ENCODE peak calls at places on chromosome 19, in four cellular contexts. B is A549, H is fibroblast of the aortic adventitia, Y is AG09309. T is an unnamed sample.
A peak's percentile ranks its signal among the peaks of the same experiment; 100 is the strongest.

GRCh38 chr19:45518469-45518826 is 11.2 kb downstream of the VASP start:
- DNase-seq in B (peak; percentile 61), H (no peak), Y (no peak), T (no peak)

GRCh38 chr19:43422000-43422688 is 7.5 kb downstream of the TEX101 start:
- DNase-seq in B (no peak), H (no peak), Y (no peak), T (no peak)

GRCh38 chr19:16623576-16623975 is 4.4 kb downstream of the MED26 start:
- DNase-seq in B (no peak), H (no peak), Y (no peak), T (no peak)

GRCh38 chr19:8484331-8484894 is 18.0 kb downstream of the PRAM1 start:
- DNase-seq in B (no peak), H (no peak), Y (no peak), T (no peak)

GRCh38 chr19:13053761-13054604 is 48.7 kb downstream of the LYL1 start:
- DNase-seq in B (peak; percentile 59), H (peak; percentile 97), Y (peak; percentile 83), T (peak; percentile 71)

GRCh38 chr19:37926711-37927110 is 19.7 kb downstream of the SIPA1L3 start:
- DNase-seq in B (no peak), H (no peak), Y (no peak), T (no peak)

GRCh38 chr19:58218899-58219298 is 9.8 kb upstream of the ZNF544 start:
- DNase-seq in B (peak; percentile 55), H (no peak), Y (no peak), T (peak; percentile 76)

GRCh38 chr19:40502647-40503046 is 35.8 kb downstream of the SPTBN4 start:
- DNase-seq in B (peak; percentile 76), H (no peak), Y (no peak), T (peak; percentile 81)

GRCh38 chr19:34556500-34556899 is 74.9 kb downstream of the WTIP start:
- DNase-seq in B (peak; percentile 27), H (peak; percentile 63), Y (peak; percentile 16), T (peak; percentile 84)

GRCh38 chr19:1315470-1316166 is 29.9 kb downstream of the EFNA2 start:
- DNase-seq in B (peak; percentile 52), H (peak; percentile 37), Y (no peak), T (peak; percentile 86)

GRCh38 chr19:47755762-47756626 is 10.6 kb downstream of the NOP53 start:
- DNase-seq in B (no peak), H (no peak), Y (no peak), T (no peak)

GRCh38 chr19:6811906-6812305 is 39.4 kb downstream of the VAV1 start:
- DNase-seq in B (peak; percentile 82), H (peak; percentile 61), Y (peak; percentile 27), T (peak; percentile 59)